ENCODE peak calls at places on chromosome 5, in eight cellular contexts. One of them, this sample, is unnamed. For H3K4me1, the result is how much of the 10 kb centered on the place peaks cover.

GRCh38 chr5:136099870-136100269 is 32.8 kb upstream of the SMAD5 start:
- DNase-seq in heart left ventricle: no peak
- DNase-seq in esophagus squamous epithelium: no peak
- DNase-seq in psoas muscle: no peak
- DNase-seq in A673: no peak
- DNase-seq in mesendoderm: no peak
- DNase-seq in prostate gland: no peak
- DNase-seq in GM23248: no peak
- DNase-seq in this sample: no peak

GRCh38 chr5:108398964-108399363 is 17.1 kb upstream of the FBXL17 start:
- DNase-seq in esophagus squamous epithelium: no peak
- DNase-seq in heart left ventricle: no peak
- DNase-seq in prostate gland: no peak
- DNase-seq in GM23248: no peak
- DNase-seq in psoas muscle: no peak
- DNase-seq in mesendoderm: no peak
- DNase-seq in A673: no peak
- DNase-seq in this sample: no peak

GRCh38 chr5:43236633-43237355 is 44.8 kb downstream of the NIM1K start:
- DNase-seq in mesendoderm: no peak
- DNase-seq in A673: no peak
- DNase-seq in psoas muscle: no peak
- DNase-seq in prostate gland: no peak
- DNase-seq in GM23248: no peak
- DNase-seq in esophagus squamous epithelium: no peak
- DNase-seq in heart left ventricle: no peak
- DNase-seq in this sample: no peak

GRCh38 chr5:10761842-10762165 is 770 bp upstream of the DAP start:
- DNase-seq in esophagus squamous epithelium: no peak
- DNase-seq in mesendoderm: no peak
- DNase-seq in A673: no peak
- DNase-seq in GM23248: no peak
- DNase-seq in heart left ventricle: no peak
- DNase-seq in prostate gland: no peak
- DNase-seq in psoas muscle: no peak
- DNase-seq in this sample: no peak

GRCh38 chr5:59133801-59134261 is 551.0 kb downstream of the RAB3C start:
- DNase-seq in A673: peak
- DNase-seq in esophagus squamous epithelium: no peak
- DNase-seq in GM23248: peak
- DNase-seq in prostate gland: no peak
- DNase-seq in heart left ventricle: no peak
- DNase-seq in psoas muscle: no peak
- DNase-seq in mesendoderm: peak
- DNase-seq in this sample: no peak

GRCh38 chr5:103315455-103315854 is 56.9 kb downstream of the MACIR start:
- DNase-seq in heart left ventricle: no peak
- DNase-seq in psoas muscle: no peak
- DNase-seq in esophagus squamous epithelium: no peak
- DNase-seq in mesendoderm: no peak
- DNase-seq in prostate gland: no peak
- DNase-seq in A673: no peak
- DNase-seq in GM23248: no peak
- DNase-seq in this sample: no peak

GRCh38 chr5:89342106-89342876 is 459.3 kb upstream of the MEF2C start:
- DNase-seq in GM23248: peak
- DNase-seq in prostate gland: no peak
- DNase-seq in esophagus squamous epithelium: no peak
- DNase-seq in mesendoderm: no peak
- DNase-seq in A673: peak
- DNase-seq in psoas muscle: no peak
- DNase-seq in heart left ventricle: no peak
- DNase-seq in this sample: no peak

GRCh38 chr5:151911011-151911410 is 13.6 kb downstream of the GLRA1 start:
- DNase-seq in psoas muscle: no peak
- DNase-seq in heart left ventricle: no peak
- DNase-seq in prostate gland: no peak
- DNase-seq in A673: no peak
- DNase-seq in mesendoderm: no peak
- DNase-seq in GM23248: no peak
- DNase-seq in esophagus squamous epithelium: no peak
- DNase-seq in this sample: no peak

GRCh38 chr5:126718246-126718868 is 58.6 kb upstream of the LMNB1 start:
- DNase-seq in heart left ventricle: no peak
- DNase-seq in psoas muscle: no peak
- DNase-seq in GM23248: no peak
- DNase-seq in prostate gland: no peak
- DNase-seq in esophagus squamous epithelium: no peak
- DNase-seq in mesendoderm: peak
- DNase-seq in A673: no peak
- DNase-seq in this sample: no peak

GRCh38 chr5:57887851-57888621 is 405.4 kb upstream of the ACTBL2 start:
- DNase-seq in esophagus squamous epithelium: no peak
- DNase-seq in A673: peak
- DNase-seq in psoas muscle: no peak
- DNase-seq in mesendoderm: peak
- DNase-seq in prostate gland: peak
- DNase-seq in GM23248: peak
- DNase-seq in heart left ventricle: peak
- DNase-seq in this sample: peak

GRCh38 chr5:77239126-77239741 is 28.8 kb downstream of the PDE8B start:
- DNase-seq in prostate gland: no peak
- DNase-seq in psoas muscle: no peak
- DNase-seq in mesendoderm: no peak
- DNase-seq in GM23248: peak
- DNase-seq in A673: peak
- DNase-seq in heart left ventricle: no peak
- DNase-seq in esophagus squamous epithelium: no peak
- DNase-seq in this sample: no peak

GRCh38 chr5:42306287-42306686 is 117.0 kb upstream of the GHR start:
- DNase-seq in GM23248: no peak
- DNase-seq in A673: no peak
- DNase-seq in mesendoderm: no peak
- DNase-seq in psoas muscle: no peak
- DNase-seq in esophagus squamous epithelium: no peak
- DNase-seq in heart left ventricle: no peak
- DNase-seq in prostate gland: no peak
- DNase-seq in this sample: no peak

GRCh38 chr5:7881091-7881490 is 12.1 kb downstream of the MTRR start:
- DNase-seq in GM23248: no peak
- DNase-seq in prostate gland: no peak
- DNase-seq in A673: no peak
- DNase-seq in mesendoderm: peak
- DNase-seq in esophagus squamous epithelium: no peak
- DNase-seq in heart left ventricle: no peak
- DNase-seq in psoas muscle: no peak
- DNase-seq in this sample: no peak
- H3K4me1 ChIP-seq in GM23248: under half
- H3K4me1 ChIP-seq in prostate gland: under half
- H3K4me1 ChIP-seq in A673: under half
- H3K4me1 ChIP-seq in mesendoderm: under half
- H3K4me1 ChIP-seq in esophagus squamous epithelium: under half
- H3K4me1 ChIP-seq in heart left ventricle: under half
- H3K4me1 ChIP-seq in psoas muscle: under half
- H3K4me1 ChIP-seq in this sample: under half

GRCh38 chr5:95621839-95622629 is 2.1 kb downstream of the GPR150 start:
- DNase-seq in prostate gland: no peak
- DNase-seq in A673: no peak
- DNase-seq in mesendoderm: no peak
- DNase-seq in esophagus squamous epithelium: no peak
- DNase-seq in heart left ventricle: no peak
- DNase-seq in psoas muscle: no peak
- DNase-seq in GM23248: no peak
- DNase-seq in this sample: no peak

GRCh38 chr5:95619518-95620029 is 313 bp upstream of the GPR150 start:
- DNase-seq in A673: no peak
- DNase-seq in esophagus squamous epithelium: no peak
- DNase-seq in GM23248: no peak
- DNase-seq in psoas muscle: no peak
- DNase-seq in heart left ventricle: no peak
- DNase-seq in mesendoderm: no peak
- DNase-seq in prostate gland: no peak
- DNase-seq in this sample: no peak

GRCh38 chr5:95619096-95619495 is 791 bp upstream of the GPR150 start:
- DNase-seq in GM23248: peak
- DNase-seq in A673: no peak
- DNase-seq in mesendoderm: no peak
- DNase-seq in heart left ventricle: no peak
- DNase-seq in psoas muscle: no peak
- DNase-seq in esophagus squamous epithelium: no peak
- DNase-seq in prostate gland: no peak
- DNase-seq in this sample: no peak

GRCh38 chr5:95620030-95620869 is at the start of gene GPR150:
- DNase-seq in esophagus squamous epithelium: peak
- DNase-seq in prostate gland: no peak
- DNase-seq in GM23248: peak
- DNase-seq in heart left ventricle: peak
- DNase-seq in mesendoderm: peak
- DNase-seq in A673: peak
- DNase-seq in psoas muscle: peak
- DNase-seq in this sample: peak

GRCh38 chr5:95620870-95621838 is 1.3 kb downstream of the GPR150 start:
- DNase-seq in esophagus squamous epithelium: no peak
- DNase-seq in psoas muscle: peak
- DNase-seq in GM23248: peak
- DNase-seq in A673: peak
- DNase-seq in mesendoderm: peak
- DNase-seq in prostate gland: no peak
- DNase-seq in heart left ventricle: peak
- DNase-seq in this sample: no peak
- H3K4me1 ChIP-seq in esophagus squamous epithelium: under half
- H3K4me1 ChIP-seq in psoas muscle: under half
- H3K4me1 ChIP-seq in GM23248: under half
- H3K4me1 ChIP-seq in A673: under half
- H3K4me1 ChIP-seq in mesendoderm: under half
- H3K4me1 ChIP-seq in prostate gland: under half
- H3K4me1 ChIP-seq in heart left ventricle: under half
- H3K4me1 ChIP-seq in this sample: under half

GRCh38 chr5:140252470-140253126 is 50.3 kb downstream of the PFDN1 start:
- DNase-seq in A673: no peak
- DNase-seq in psoas muscle: no peak
- DNase-seq in heart left ventricle: no peak
- DNase-seq in GM23248: no peak
- DNase-seq in mesendoderm: no peak
- DNase-seq in esophagus squamous epithelium: no peak
- DNase-seq in prostate gland: no peak
- DNase-seq in this sample: no peak

GRCh38 chr5:140251527-140251973 is 51.4 kb downstream of the PFDN1 start:
- DNase-seq in A673: peak
- DNase-seq in psoas muscle: peak
- DNase-seq in mesendoderm: peak
- DNase-seq in esophagus squamous epithelium: no peak
- DNase-seq in GM23248: peak
- DNase-seq in heart left ventricle: no peak
- DNase-seq in prostate gland: no peak
- DNase-seq in this sample: no peak

GRCh38 chr5:140256726-140257125 is 46.2 kb downstream of the PFDN1 start:
- DNase-seq in esophagus squamous epithelium: no peak
- DNase-seq in psoas muscle: no peak
- DNase-seq in heart left ventricle: no peak
- DNase-seq in GM23248: no peak
- DNase-seq in A673: no peak
- DNase-seq in mesendoderm: no peak
- DNase-seq in prostate gland: no peak
- DNase-seq in this sample: no peak

GRCh38 chr5:140255460-140256157 is 47.3 kb downstream of the PFDN1 start:
- DNase-seq in prostate gland: no peak
- DNase-seq in mesendoderm: no peak
- DNase-seq in esophagus squamous epithelium: no peak
- DNase-seq in heart left ventricle: no peak
- DNase-seq in A673: no peak
- DNase-seq in GM23248: no peak
- DNase-seq in psoas muscle: no peak
- DNase-seq in this sample: no peak

DNA sequence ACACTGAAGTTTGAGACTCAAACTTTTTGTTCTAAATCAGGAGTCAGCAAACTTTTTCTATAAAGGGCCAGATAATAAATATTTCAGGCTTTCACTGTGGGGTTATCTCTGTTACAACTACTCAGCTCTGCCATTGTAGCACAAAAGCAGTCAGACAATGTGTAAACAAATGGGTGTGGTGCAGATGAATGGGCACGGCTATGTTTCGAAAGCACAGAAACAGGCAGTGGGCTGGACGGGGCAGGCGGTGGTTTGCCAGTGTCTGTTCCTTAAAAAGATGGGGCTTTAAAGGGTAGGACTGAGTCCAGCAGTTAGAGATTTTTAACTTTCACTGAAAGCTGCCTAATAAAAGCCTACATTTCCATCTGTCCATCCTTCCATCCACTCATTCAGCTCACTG is 48.9 kb downstream of the PFDN1 start:
- DNase-seq in heart left ventricle: no peak
- DNase-seq in A673: no peak
- DNase-seq in GM23248: peak
- DNase-seq in esophagus squamous epithelium: no peak
- DNase-seq in psoas muscle: no peak
- DNase-seq in mesendoderm: no peak
- DNase-seq in prostate gland: peak
- DNase-seq in this sample: no peak
- H3K4me1 ChIP-seq in heart left ventricle: under half
- H3K4me1 ChIP-seq in A673: under half
- H3K4me1 ChIP-seq in GM23248: under half
- H3K4me1 ChIP-seq in esophagus squamous epithelium: under half
- H3K4me1 ChIP-seq in psoas muscle: under half
- H3K4me1 ChIP-seq in mesendoderm: under half
- H3K4me1 ChIP-seq in prostate gland: under half
- H3K4me1 ChIP-seq in this sample: under half

GRCh38 chr5:14238272-14238671 is 95.1 kb downstream of the TRIO start:
- DNase-seq in esophagus squamous epithelium: no peak
- DNase-seq in GM23248: no peak
- DNase-seq in heart left ventricle: no peak
- DNase-seq in psoas muscle: no peak
- DNase-seq in mesendoderm: no peak
- DNase-seq in A673: no peak
- DNase-seq in prostate gland: no peak
- DNase-seq in this sample: no peak

GRCh38 chr5:14237313-14238086 is 94.4 kb downstream of the TRIO start:
- DNase-seq in GM23248: no peak
- DNase-seq in mesendoderm: no peak
- DNase-seq in prostate gland: no peak
- DNase-seq in heart left ventricle: no peak
- DNase-seq in esophagus squamous epithelium: no peak
- DNase-seq in psoas muscle: no peak
- DNase-seq in A673: no peak
- DNase-seq in this sample: no peak

GRCh38 chr5:14236757-14237156 is 93.6 kb downstream of the TRIO start:
- DNase-seq in psoas muscle: no peak
- DNase-seq in mesendoderm: peak
- DNase-seq in A673: no peak
- DNase-seq in esophagus squamous epithelium: no peak
- DNase-seq in heart left ventricle: no peak
- DNase-seq in GM23248: no peak
- DNase-seq in prostate gland: no peak
- DNase-seq in this sample: no peak

GRCh38 chr5:14234204-14234603 is 91.1 kb downstream of the TRIO start:
- DNase-seq in GM23248: peak
- DNase-seq in mesendoderm: peak
- DNase-seq in heart left ventricle: no peak
- DNase-seq in A673: no peak
- DNase-seq in esophagus squamous epithelium: no peak
- DNase-seq in prostate gland: no peak
- DNase-seq in psoas muscle: no peak
- DNase-seq in this sample: no peak

GRCh38 chr5:14235872-14236271 is 92.7 kb downstream of the TRIO start:
- DNase-seq in A673: no peak
- DNase-seq in esophagus squamous epithelium: no peak
- DNase-seq in mesendoderm: no peak
- DNase-seq in psoas muscle: no peak
- DNase-seq in GM23248: peak
- DNase-seq in heart left ventricle: no peak
- DNase-seq in prostate gland: no peak
- DNase-seq in this sample: no peak
- H3K4me1 ChIP-seq in A673: under half
- H3K4me1 ChIP-seq in esophagus squamous epithelium: under half
- H3K4me1 ChIP-seq in mesendoderm: under half
- H3K4me1 ChIP-seq in psoas muscle: half or more
- H3K4me1 ChIP-seq in GM23248: half or more
- H3K4me1 ChIP-seq in heart left ventricle: under half
- H3K4me1 ChIP-seq in prostate gland: under half
- H3K4me1 ChIP-seq in this sample: under half

This sample was measured in heart right ventricle.